ENCODE peak calls at places on chromosome 3, in five cellular contexts. One of them, this sample, is unnamed.

GRCh38 chr3:196128172-196128843 is 46.4 kb upstream of the TFRC start:
- DNase-seq in endothelial cell of umbilical vein: no peak
- DNase-seq in NCI-H1417: no peak
- DNase-seq in ACHN: no peak
- DNase-seq in type B pancreatic cell: no peak
- DNase-seq in this sample: no peak

GRCh38 chr3:135056084-135056730 is 261.1 kb downstream of the EPHB1 start:
- DNase-seq in endothelial cell of umbilical vein: no peak
- DNase-seq in NCI-H1417: no peak
- DNase-seq in ACHN: no peak
- DNase-seq in type B pancreatic cell: no peak
- DNase-seq in this sample: peak

GRCh38 chr3:30855390-30855789 is 39.1 kb downstream of the GADL1 start:
- DNase-seq in endothelial cell of umbilical vein: no peak
- DNase-seq in NCI-H1417: no peak
- DNase-seq in ACHN: no peak
- DNase-seq in type B pancreatic cell: no peak
- DNase-seq in this sample: no peak

GRCh38 chr3:62318752-62319569 is 54.4 kb downstream of the FEZF2 start:
- DNase-seq in endothelial cell of umbilical vein: peak
- DNase-seq in NCI-H1417: peak
- DNase-seq in ACHN: peak
- DNase-seq in type B pancreatic cell: peak
- DNase-seq in this sample: peak

GRCh38 chr3:38645076-38645475 is 4.4 kb downstream of the SCN5A start:
- DNase-seq in endothelial cell of umbilical vein: no peak
- DNase-seq in NCI-H1417: no peak
- DNase-seq in ACHN: no peak
- DNase-seq in type B pancreatic cell: peak
- DNase-seq in this sample: peak

GRCh38 chr3:172261053-172261452 is 187.2 kb downstream of the GHSR start:
- DNase-seq in endothelial cell of umbilical vein: no peak
- DNase-seq in NCI-H1417: no peak
- DNase-seq in ACHN: no peak
- DNase-seq in type B pancreatic cell: no peak
- DNase-seq in this sample: no peak

GRCh38 chr3:171277456-171278406 is 182.5 kb downstream of the TNIK start:
- DNase-seq in endothelial cell of umbilical vein: no peak
- DNase-seq in NCI-H1417: no peak
- DNase-seq in ACHN: no peak
- DNase-seq in type B pancreatic cell: no peak
- DNase-seq in this sample: no peak

GRCh38 chr3:188133219-188133618 is 20.7 kb upstream of the LPP start:
- DNase-seq in endothelial cell of umbilical vein: no peak
- DNase-seq in NCI-H1417: no peak
- DNase-seq in ACHN: peak
- DNase-seq in type B pancreatic cell: no peak
- DNase-seq in this sample: no peak

GRCh38 chr3:53152316-53152715 is 8.7 kb upstream of the PRKCD start:
- DNase-seq in endothelial cell of umbilical vein: no peak
- DNase-seq in NCI-H1417: no peak
- DNase-seq in ACHN: no peak
- DNase-seq in type B pancreatic cell: no peak
- DNase-seq in this sample: no peak

This sample was measured in osteocyte.